ENCODE peak calls at places on chromosome 12, in seven cellular contexts. H is HFF-Myc; Y is CD8-positive, alpha-beta T cell; T is stomach; F is cardiac muscle cell; Z is fibroblast of lung; D is CD4-positive, alpha-beta T cell. K is an unnamed sample.

GRCh38 chr12:114403044-114403689 is 2.8 kb downstream of the TBX5 start:
- DNase-seq in H (no peak), Y (no peak), T (no peak), F (peak), Z (no peak), D (no peak), K (no peak)

GRCh38 chr12:49983892-49984291 is 11.1 kb downstream of the AQP6 start:
- DNase-seq in H (peak), Y (no peak), T (no peak), F (peak), Z (peak), D (no peak), K (no peak)

GRCh38 chr12:92619730-92620684 is 82.8 kb upstream of the PLEKHG7 start:
- DNase-seq in H (no peak), Y (no peak), T (no peak), F (no peak), Z (peak), D (no peak), K (no peak)

GRCh38 chr12:90020006-90020405 is 311.4 kb upstream of the ATP2B1 start:
- DNase-seq in H (peak), Y (no peak), T (no peak), F (no peak), Z (no peak), D (no peak), K (no peak)

GRCh38 chr12:127127887-127128286 is 1139.1 kb upstream of the TMEM132C start:
- DNase-seq in H (no peak), Y (no peak), T (no peak), F (no peak), Z (no peak), D (no peak), K (no peak)

GRCh38 chr12:68428724-68429580 is 96.8 kb upstream of the MDM1 start:
- DNase-seq in H (no peak), Y (no peak), T (no peak), F (no peak), Z (peak), D (no peak), K (no peak)

GRCh38 chr12:131940121-131940520 is 9.6 kb upstream of the EP400 start:
- DNase-seq in H (no peak), Y (no peak), T (no peak), F (no peak), Z (no peak), D (no peak), K (no peak)

GRCh38 chr12:91781114-91781513 is 364.5 kb downstream of the BTG1 start:
- DNase-seq in H (no peak), Y (no peak), T (no peak), F (peak), Z (peak), D (no peak), K (no peak)

GRCh38 chr12:27277846-27278260 is 33.8 kb downstream of the STK38L start:
- DNase-seq in H (peak), Y (no peak), T (no peak), F (peak), Z (peak), D (no peak), K (no peak)

GRCh38 chr12:56021882-56022497 is 1.1 kb downstream of the IKZF4 start:
- DNase-seq in H (no peak), Y (no peak), T (no peak), F (no peak), Z (no peak), D (no peak), K (no peak)

GRCh38 chr12:45415393-45415817 is 199.5 kb downstream of the ANO6 start:
- DNase-seq in H (peak), Y (no peak), T (no peak), F (no peak), Z (peak), D (no peak), K (no peak)

GRCh38 chr12:38389581-38389980 is 73.0 kb downstream of the ALG10B start:
- DNase-seq in H (no peak), Y (no peak), T (no peak), F (no peak), Z (no peak), D (no peak), K (no peak)

GRCh38 chr12:82805812-82806497 is 119.2 kb downstream of the TMTC2 start:
- DNase-seq in H (no peak), Y (no peak), T (no peak), F (no peak), Z (peak), D (no peak), K (no peak)

GRCh38 chr12:85803231-85803630 is 33.0 kb downstream of the RASSF9 start:
- DNase-seq in H (no peak), Y (no peak), T (no peak), F (no peak), Z (peak), D (no peak), K (no peak)

GRCh38 chr12:65637774-65638173 is 186.5 kb upstream of the HMGA2 start:
- DNase-seq in H (no peak), Y (no peak), T (no peak), F (no peak), Z (peak), D (no peak), K (no peak)

GRCh38 chr12:124045671-124046070 is 72.7 kb downstream of the ZNF664 start:
- DNase-seq in H (no peak), Y (no peak), T (no peak), F (no peak), Z (no peak), D (no peak), K (no peak)

GRCh38 chr12:130661059-130661458 is 55.0 kb downstream of the RIMBP2 start:
- DNase-seq in H (no peak), Y (no peak), T (no peak), F (no peak), Z (no peak), D (no peak), K (no peak)

GRCh38 chr12:112716099-112717093 is 75.2 kb upstream of the RPH3A start:
- DNase-seq in H (no peak), Y (no peak), T (no peak), F (peak), Z (no peak), D (no peak), K (no peak)

DNA sequence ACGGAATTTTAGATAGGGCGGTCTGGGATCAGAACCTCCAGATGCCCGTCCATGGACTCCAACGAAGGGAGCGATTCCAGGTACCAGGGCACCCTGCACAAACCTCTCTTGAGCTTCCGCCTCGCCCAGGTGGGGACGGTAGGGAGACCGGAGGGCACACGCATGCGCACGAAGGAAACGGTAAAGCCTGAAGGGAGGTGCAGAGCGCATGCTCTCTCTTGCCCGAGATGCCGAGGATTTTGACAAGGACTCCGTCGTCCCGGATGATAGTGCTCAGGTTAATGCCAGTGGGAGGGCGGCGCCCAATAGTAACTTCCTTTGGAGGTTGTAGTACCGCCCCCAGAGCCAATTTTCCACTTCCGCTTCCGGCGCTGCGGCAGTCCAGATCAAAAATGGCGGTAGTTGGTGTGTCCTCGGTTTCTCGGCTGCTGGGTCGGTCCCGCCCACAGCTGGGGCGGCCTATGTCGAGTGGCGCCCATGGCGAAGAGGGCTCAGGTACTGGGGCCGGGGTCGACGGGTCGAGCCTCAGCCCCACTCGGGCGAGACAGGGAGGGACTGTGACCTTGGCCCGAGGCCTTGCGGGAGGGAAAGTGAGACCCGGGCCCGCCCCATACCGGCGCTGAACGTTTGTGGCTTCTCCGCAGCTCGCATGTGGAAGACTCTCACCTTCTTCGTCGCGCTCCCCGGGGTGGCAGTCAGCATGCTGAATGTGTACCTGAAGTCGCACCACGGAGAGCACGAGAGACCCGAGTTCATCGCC is at the start of gene COX6A1:
- DNase-seq in H (peak), Y (peak), T (peak), F (peak), Z (peak), D (peak), K (peak)
- TF ChIP-seq CTCF in H (no peak), Y (no peak), T (no peak), F (no peak), Z (no peak), D (no peak), K (no peak)

DNA sequence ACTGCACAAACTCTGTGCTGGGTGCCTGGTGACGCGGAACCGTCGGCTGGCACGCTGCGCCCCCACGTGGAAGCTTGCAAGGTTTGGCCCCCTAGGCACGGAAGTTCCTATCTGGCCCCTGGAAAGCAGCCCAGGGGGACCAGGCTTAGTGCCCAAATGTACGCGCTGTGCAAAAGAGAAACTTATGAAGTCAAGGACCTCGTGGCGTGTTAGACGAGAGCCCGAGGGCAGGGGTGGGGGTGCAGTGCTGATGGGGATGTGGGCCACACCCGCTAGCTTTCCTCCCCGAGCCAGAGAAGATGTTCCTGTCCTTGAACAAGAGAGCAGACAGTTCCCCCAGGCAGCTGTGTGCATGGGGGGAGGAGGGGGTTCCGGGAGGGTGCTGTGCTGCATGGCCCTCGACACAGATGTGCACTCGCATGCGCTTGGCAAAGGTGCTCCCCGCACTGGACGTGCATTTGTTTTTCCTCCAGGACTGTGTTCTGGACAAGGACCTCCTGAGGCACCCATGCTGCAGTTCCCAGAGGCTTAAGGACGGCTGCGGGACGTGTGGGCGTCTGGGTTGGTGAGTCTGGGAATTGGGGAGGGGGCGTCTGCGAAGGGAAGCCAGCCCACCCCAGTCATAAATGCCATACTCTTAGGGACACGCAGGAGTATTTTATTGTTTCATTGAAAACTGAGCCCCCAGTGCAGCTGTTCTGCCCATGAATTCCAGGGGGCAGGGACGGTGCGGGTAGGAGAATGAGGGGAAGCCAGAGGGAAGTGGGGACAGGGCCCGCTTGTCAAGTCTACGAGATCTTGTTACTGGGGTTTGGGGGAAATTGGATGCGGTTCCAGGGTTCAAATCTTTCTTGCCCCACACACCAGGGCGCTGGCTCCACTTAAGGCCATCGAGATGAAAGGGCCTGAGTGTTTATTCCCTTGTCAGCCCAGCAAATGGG is 80.0 kb downstream of the NTF3 start:
- DNase-seq in H (peak), Y (no peak), T (no peak), F (peak), Z (peak), D (no peak), K (no peak)
- TF ChIP-seq CTCF in H (peak), Y (no peak), T (no peak), F (peak), Z (peak), D (no peak), K (no peak)

DNA sequence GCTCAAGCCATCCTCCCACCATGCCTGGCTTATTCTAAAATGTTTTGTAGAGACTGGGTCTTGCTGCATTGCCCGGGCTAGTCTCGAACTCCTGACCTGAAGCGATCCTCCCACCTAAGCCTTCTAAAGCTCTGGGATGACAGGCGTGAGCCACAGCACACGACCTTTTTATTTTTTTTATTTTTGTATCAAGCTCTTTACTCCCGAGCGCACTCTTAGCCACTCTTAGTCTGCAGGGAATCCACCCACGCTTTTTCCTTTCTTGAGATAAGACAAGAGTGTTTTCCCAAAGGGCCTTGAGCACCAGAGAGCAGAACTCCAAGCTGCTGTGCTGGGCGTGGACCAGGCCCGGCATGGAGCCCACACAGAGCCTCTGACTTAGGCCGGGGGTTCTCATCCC is 23.4 kb downstream of the MAP1LC3B2 start:
- DNase-seq in H (no peak), Y (no peak), T (no peak), F (peak), Z (peak), D (no peak), K (no peak)
- TF ChIP-seq CTCF in H (no peak), Y (no peak), T (no peak), F (no peak), Z (no peak), D (no peak), K (no peak)

DNA sequence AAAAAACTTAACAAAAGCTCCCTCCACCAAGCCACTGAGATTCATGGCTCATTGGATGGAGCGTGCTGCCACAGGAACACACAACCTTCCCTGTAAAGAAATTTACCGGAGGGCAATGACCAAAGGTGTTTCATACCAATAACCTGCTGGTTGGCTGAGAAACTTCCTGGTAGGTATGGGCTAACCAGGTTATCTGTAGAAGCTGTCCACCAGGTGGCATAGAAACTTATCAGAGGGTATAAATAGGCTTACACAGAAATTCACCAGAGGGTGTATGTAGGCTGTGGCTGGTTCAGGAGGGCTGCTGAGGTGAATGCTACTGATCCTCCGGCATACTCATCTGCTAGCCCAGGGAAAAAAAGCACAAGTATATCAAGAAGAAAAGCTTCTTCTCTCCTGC is 27.1 kb upstream of the MTERF2 start:
- DNase-seq in H (no peak), Y (no peak), T (peak), F (peak), Z (no peak), D (no peak), K (no peak)
- TF ChIP-seq CTCF in H (no peak), Y (peak), T (no peak), F (peak), Z (no peak), D (no peak), K (no peak)

GRCh38 chr12:120457133-120457532 is 10.9 kb downstream of the GATC start:
- DNase-seq in H (no peak), Y (no peak), T (no peak), F (peak), Z (no peak), D (no peak), K (no peak)
- TF ChIP-seq CTCF in H (peak), Y (no peak), T (no peak), F (peak), Z (no peak), D (peak), K (no peak)

GRCh38 chr12:6960291-6961277 is 9.4 kb downstream of the PTPN6 start:
- DNase-seq in H (no peak), Y (no peak), T (no peak), F (no peak), Z (peak), D (peak), K (no peak)
- TF ChIP-seq CTCF in H (peak), Y (no peak), T (no peak), F (peak), Z (no peak), D (peak), K (no peak)

GRCh38 chr12:111488271-111488670 is 82.5 kb downstream of the SH2B3 start:
- DNase-seq in H (no peak), Y (no peak), T (no peak), F (no peak), Z (peak), D (no peak), K (no peak)

DNA sequence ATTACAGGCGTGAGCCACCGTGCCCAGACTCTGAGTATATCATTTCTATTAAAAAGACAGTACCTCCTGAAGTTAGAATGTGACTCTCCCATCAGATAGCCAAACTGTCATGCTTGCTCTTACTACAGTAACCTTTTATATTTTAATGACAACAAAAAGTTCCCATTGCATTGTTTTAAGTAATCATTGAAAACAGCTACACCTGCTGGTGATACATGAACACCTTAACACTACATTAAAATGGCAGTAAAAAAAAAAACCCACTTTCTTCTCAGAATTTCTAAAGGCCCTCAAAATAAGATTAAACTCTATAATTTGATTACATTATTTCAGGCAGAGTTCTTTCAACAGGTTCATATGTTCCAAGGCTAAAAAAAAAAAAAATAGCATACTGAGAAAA is 76.7 kb downstream of the SH2B3 start:
- DNase-seq in H (no peak), Y (no peak), T (no peak), F (no peak), Z (no peak), D (no peak), K (no peak)
- TF ChIP-seq CTCF in H (no peak), Y (peak), T (no peak), F (peak), Z (no peak), D (no peak), K (no peak)

GRCh38 chr12:15015121-15015520 is 42.3 kb downstream of the PDE6H start:
- DNase-seq in H (no peak), Y (no peak), T (no peak), F (no peak), Z (no peak), D (no peak), K (no peak)

GRCh38 chr12:15014708-15015107 is 41.9 kb downstream of the PDE6H start:
- DNase-seq in H (no peak), Y (no peak), T (no peak), F (no peak), Z (no peak), D (no peak), K (no peak)

GRCh38 chr12:15013634-15014169 is 40.9 kb downstream of the PDE6H start:
- DNase-seq in H (no peak), Y (no peak), T (no peak), F (no peak), Z (no peak), D (no peak), K (no peak)

DNA sequence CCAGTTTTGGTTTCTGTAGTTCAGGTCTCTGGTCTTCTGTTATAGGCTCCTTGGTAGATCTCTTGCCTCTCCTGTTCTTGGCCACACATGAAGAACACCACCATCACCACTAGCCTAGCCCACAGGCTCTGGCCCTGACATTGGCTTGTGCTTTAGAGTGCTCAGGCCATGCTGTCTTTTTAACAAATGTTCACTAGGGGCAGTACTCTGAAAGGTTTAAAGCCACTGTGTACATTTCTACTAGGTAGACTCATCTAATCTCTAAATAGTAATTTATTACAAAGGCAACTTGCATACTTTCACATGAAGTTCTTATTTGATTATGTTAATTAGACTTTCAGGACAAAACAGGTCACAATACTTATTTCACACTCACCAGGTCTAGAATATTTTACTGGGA is 38.3 kb downstream of the PDE6H start:
- DNase-seq in H (no peak), Y (no peak), T (no peak), F (no peak), Z (no peak), D (no peak), K (no peak)
- TF ChIP-seq CTCF in H (no peak), Y (no peak), T (no peak), F (no peak), Z (no peak), D (peak), K (no peak)

DNA sequence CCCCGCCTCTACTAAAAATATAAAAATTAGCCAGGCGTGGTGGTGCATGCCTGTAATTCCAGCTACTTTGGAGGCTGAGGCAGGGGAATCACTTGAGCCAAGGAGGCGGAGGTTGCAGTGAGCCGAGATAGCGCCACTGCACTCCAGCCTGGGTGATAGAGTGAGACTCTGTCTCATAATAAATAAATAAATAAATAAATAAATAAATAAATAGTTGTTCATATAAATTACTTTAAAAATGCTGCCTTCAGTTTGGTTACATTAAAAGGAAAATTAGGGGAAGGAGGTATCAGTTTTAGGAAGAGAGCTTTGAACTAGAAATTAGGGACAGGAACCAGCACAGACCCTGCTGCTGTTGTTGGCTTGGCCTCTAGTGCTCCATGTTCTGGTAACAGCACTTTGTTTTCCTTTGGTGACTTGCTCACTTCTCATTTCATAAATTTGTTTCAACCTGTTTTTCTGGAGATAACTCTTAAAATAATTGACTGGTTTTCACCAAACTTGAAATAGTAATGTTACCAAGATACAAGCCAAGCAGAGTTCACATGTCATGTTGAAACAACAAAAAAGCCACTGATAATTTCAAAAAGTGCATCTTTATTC is 22.9 kb upstream of the PTPRB start:
- DNase-seq in H (no peak), Y (no peak), T (no peak), F (no peak), Z (no peak), D (no peak), K (no peak)
- TF ChIP-seq CTCF in H (no peak), Y (no peak), T (no peak), F (no peak), Z (no peak), D (no peak), K (no peak)

K was measured in mesothelial cell of epicardium.